ENCODE peak calls at places on chromosomes 13 and 19, in eight cellular contexts. W is cardiac muscle cell; T is left ventricle myocardium inferior; U is IMR-90; D is CD8-positive, alpha-beta memory T cell; Y is neuronal stem cell; A is mucosa of descending colon; C is heart right ventricle. K is an unnamed sample.

GRCh38 chr19:48341006-48341405 is 15.7 kb downstream of the EMP3 start:
- DNase-seq in Y (no peak), T (no peak), A (no peak), C (no peak), W (no peak), D (no peak), U (peak; percentile 61), K (no peak)

GRCh38 chr13:110410906-110411305 is 103.8 kb downstream of the COL4A2 start:
- DNase-seq in T (no peak), A (no peak), W (no peak), Y (no peak), D (no peak), U (no peak), C (peak; percentile 3), K (no peak)

GRCh38 chr19:18438331-18439024 is 545 bp upstream of the ISYNA1 start:
- DNase-seq in U (no peak), D (no peak), Y (no peak), C (peak; percentile 68), W (peak; percentile 80), A (peak; percentile 50), T (peak; percentile 60), K (no peak)

GRCh38 chr13:18944501-18945068 is 237.0 kb downstream of the TUBA3C start:
- DNase-seq in Y (no peak), A (no peak), U (no peak), C (no peak), D (no peak), T (no peak), W (no peak), K (no peak)

GRCh38 chr19:21468791-21469190 is 36.6 kb upstream of the ZNF429 start:
- DNase-seq in T (no peak), D (no peak), U (no peak), A (no peak), Y (no peak), C (no peak), W (peak; percentile 15), K (no peak)

GRCh38 chr13:36814465-36814864 is 4.6 kb upstream of the RFXAP start:
- DNase-seq in U (no peak), D (no peak), W (peak; percentile 21), C (no peak), A (no peak), Y (no peak), T (no peak), K (no peak)

GRCh38 chr19:15631817-15632216 is 8.9 kb upstream of the CYP4F3 start:
- DNase-seq in A (peak; percentile 39), D (peak; percentile 58), U (no peak), T (no peak), C (no peak), W (no peak), Y (no peak), K (peak; percentile 24)

GRCh38 chr19:1400281-1401137 is 833 bp downstream of the GAMT start:
- DNase-seq in T (peak; percentile 71), D (no peak), A (no peak), Y (no peak), U (no peak), C (peak; percentile 68), W (peak; percentile 80), K (no peak)

GRCh38 chr13:109211616-109212015 is 574.8 kb downstream of the IRS2 start:
- DNase-seq in Y (no peak), U (no peak), T (no peak), W (no peak), A (no peak), C (no peak), D (no peak), K (no peak)

GRCh38 chr13:109708014-109708617 is 78.3 kb downstream of the IRS2 start:
- DNase-seq in U (no peak), Y (no peak), D (no peak), A (no peak), T (no peak), C (no peak), W (no peak), K (no peak)

GRCh38 chr19:17467471-17468301 is 2.6 kb upstream of the SLC27A1 start:
- DNase-seq in C (no peak), W (no peak), U (no peak), T (no peak), D (no peak), A (no peak), Y (no peak), K (no peak)

GRCh38 chr19:17522988-17523872 is 11.8 kb downstream of the PGLS start:
- DNase-seq in W (no peak), D (peak; percentile 64), A (peak; percentile 58), Y (no peak), C (peak; percentile 50), U (no peak), T (peak; percentile 57), K (no peak)

GRCh38 chr13:31764556-31764955 is 25.2 kb downstream of the RXFP2 start:
- DNase-seq in C (no peak), U (no peak), T (no peak), W (no peak), Y (no peak), D (no peak), A (no peak), K (no peak)

GRCh38 chr19:18846862-18847515 is 15.2 kb downstream of the UPF1 start:
- DNase-seq in W (peak; percentile 84), T (peak; percentile 81), A (peak; percentile 82), C (peak; percentile 77), U (peak; percentile 69), D (peak; percentile 75), Y (peak; percentile 69), K (peak; percentile 38)

GRCh38 chr19:42281175-42282035 is 12.4 kb downstream of the CIC start:
- DNase-seq in T (peak; percentile 69), A (peak; percentile 52), C (peak; percentile 85), W (peak; percentile 30), U (peak; percentile 41), D (no peak), Y (peak; percentile 39), K (no peak)

GRCh38 chr19:51970718-51971117 is 15.9 kb downstream of the ZNF350 start:
- DNase-seq in Y (no peak), A (no peak), W (no peak), D (no peak), U (no peak), T (no peak), C (no peak), K (no peak)
- H3K9me3 ChIP-seq in Y (peaks cover 91% of the 10 kb centered on the region), A (peaks cover 99% of the 10 kb centered on the region), W (peaks cover 4% of the 10 kb centered on the region), D (peaks cover 75% of the 10 kb centered on the region), U (peaks cover 77% of the 10 kb centered on the region), T (peaks cover 100% of the 10 kb centered on the region), C (peaks cover 12% of the 10 kb centered on the region), K (peaks cover 84% of the 10 kb centered on the region)

DNA sequence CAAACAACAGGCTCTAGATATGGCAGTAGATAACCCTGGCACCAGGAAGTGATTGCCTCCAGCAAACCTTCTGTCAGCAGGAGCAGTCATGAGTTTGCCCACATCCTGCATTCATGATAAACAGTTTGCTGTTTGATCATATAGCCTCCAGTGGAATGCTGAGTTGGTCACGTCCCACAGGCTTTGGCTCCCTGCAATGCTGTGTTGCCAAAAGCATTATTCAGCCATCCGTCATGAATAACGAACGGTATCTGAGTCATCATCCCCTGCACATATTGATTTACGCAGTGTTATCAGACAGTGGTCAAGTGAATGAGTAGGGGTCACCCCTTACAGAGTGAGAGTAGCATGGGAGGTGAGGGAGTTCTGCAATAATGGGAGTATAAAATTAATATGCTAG is 21.9 kb upstream of the ZNF432 start:
- DNase-seq in D (no peak), Y (no peak), W (no peak), A (no peak), T (no peak), C (no peak), U (peak; percentile 44), K (no peak)
- H3K9me3 ChIP-seq in D (peaks cover 69% of the 10 kb centered on the region), Y (peaks cover 95% of the 10 kb centered on the region), W (peaks cover 5% of the 10 kb centered on the region), A (peaks cover 100% of the 10 kb centered on the region), T (peaks cover 97% of the 10 kb centered on the region), C (peaks cover 6% of the 10 kb centered on the region), U (peaks cover 70% of the 10 kb centered on the region), K (peaks cover 72% of the 10 kb centered on the region)

DNA sequence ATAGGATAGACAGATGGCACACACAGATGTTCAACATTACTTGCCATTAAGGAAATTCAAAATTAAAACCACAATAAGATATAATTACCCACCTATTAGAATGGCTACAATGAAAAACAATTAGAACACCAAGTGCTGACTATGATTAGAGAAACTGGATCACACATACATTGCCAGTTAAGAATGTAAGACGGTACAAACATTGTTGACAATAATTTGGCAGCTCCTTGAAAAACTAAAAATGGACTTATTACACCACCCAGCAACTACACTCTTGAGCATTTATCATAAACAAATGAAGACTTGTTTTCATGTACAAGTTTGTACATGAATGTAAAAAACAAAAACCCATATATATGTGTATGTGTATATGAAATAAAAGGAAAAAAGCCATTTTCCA is 13.7 kb downstream of the ZNF461 start:
- DNase-seq in W (no peak), C (no peak), T (no peak), U (no peak), Y (no peak), A (no peak), D (no peak), K (no peak)
- H3K9me3 ChIP-seq in W (no peaks in the 10 kb centered on the region), C (peaks cover 3% of the 10 kb centered on the region), T (peaks cover 99% of the 10 kb centered on the region), U (peaks cover 33% of the 10 kb centered on the region), Y (peaks cover 88% of the 10 kb centered on the region), A (peaks cover 96% of the 10 kb centered on the region), D (peaks cover 12% of the 10 kb centered on the region), K (peaks cover 31% of the 10 kb centered on the region)

DNA sequence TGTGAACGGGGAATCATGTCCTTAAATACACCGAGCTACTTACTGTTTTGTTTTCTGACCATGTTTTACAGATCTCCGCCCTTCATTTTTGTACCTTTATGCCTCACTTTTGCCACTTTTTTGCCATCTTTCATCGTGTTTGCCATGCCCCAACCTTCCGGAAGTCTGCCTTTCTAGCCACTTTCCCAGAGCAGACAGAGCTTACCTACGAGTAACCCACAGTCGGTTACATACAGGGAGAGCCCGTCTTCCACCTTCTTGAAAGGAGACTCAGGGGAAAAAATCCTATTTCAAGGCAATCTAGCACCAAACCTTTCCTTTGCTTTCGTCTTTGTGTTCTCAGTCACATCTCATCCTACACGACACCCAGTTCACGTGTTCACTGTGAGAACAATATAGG is 26.1 kb downstream of the RFPL4AL1 start:
- DNase-seq in D (no peak), C (no peak), T (no peak), W (no peak), A (no peak), U (no peak), Y (no peak), K (no peak)
- H3K9me3 ChIP-seq in D (no peaks in the 10 kb centered on the region), C (no peaks in the 10 kb centered on the region), T (no peaks in the 10 kb centered on the region), W (no peaks in the 10 kb centered on the region), A (no peaks in the 10 kb centered on the region), U (peaks cover 17% of the 10 kb centered on the region), Y (no peaks in the 10 kb centered on the region), K (no peaks in the 10 kb centered on the region)

DNA sequence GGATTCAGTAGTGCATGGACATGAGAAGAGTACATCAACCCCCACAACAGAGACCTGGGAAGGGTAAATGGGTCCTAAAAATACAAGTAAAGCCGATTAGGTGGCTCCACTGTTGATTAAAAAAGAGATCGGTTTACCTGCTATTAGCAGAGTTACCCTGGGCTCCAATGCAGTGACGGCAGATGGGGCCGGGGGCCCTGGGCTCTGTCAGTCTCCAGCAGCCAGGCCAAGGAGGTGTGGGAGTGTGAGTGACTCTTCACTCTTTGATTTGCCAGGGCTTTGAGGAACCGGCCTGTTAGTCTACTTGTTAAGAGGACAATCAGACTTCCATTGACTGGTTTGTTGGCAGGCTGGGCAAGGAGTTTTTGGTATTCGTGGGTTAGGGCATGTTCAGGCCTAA is 1368.7 kb downstream of the UQCRFS1 start:
- DNase-seq in A (no peak), D (no peak), U (no peak), C (no peak), W (no peak), Y (no peak), T (no peak), K (no peak)
- H3K9me3 ChIP-seq in A (peaks cover 53% of the 10 kb centered on the region), D (no peaks in the 10 kb centered on the region), U (peaks cover 26% of the 10 kb centered on the region), C (no peaks in the 10 kb centered on the region), W (no peaks in the 10 kb centered on the region), Y (no peaks in the 10 kb centered on the region), T (no peaks in the 10 kb centered on the region), K (peaks cover 4% of the 10 kb centered on the region)

K was measured in T-helper 17 cell.